ENCODE peak calls at places on chromosomes 1 and 21, in seven cellular contexts. Z is WTC11, S is prostate gland, Y is heart left ventricle, O is HCT116, B is pancreas, X is ovary. H is an unnamed sample.

GRCh38 chr1:101236546-101237228 is at the start of gene S1PR1:
- DNase-seq in Z (peak; percentile 83), S (peak; percentile 30), Y (peak; percentile 89), O (no peak), B (no peak), X (peak; percentile 28), H (peak; percentile 96)

GRCh38 chr1:192877283-192877886 is 68.5 kb downstream of the RGS2 start:
- DNase-seq in Z (no peak), S (no peak), Y (no peak), O (no peak), B (no peak), X (no peak), H (peak; percentile 65)

GRCh38 chr21:41349607-41350390 is 12.0 kb upstream of the MX2 start:
- DNase-seq in Z (no peak), S (no peak), Y (no peak), O (no peak), B (no peak), X (no peak), H (no peak)

GRCh38 chr1:207004931-207005830 is 27.4 kb downstream of the C1orf116 start:
- DNase-seq in Z (peak; percentile 78), S (no peak), Y (peak; percentile 32), O (peak; percentile 74), B (peak; percentile 61), X (no peak), H (peak; percentile 79)

GRCh38 chr1:145720556-145720877 is 1.2 kb downstream of the CD160 start:
- DNase-seq in Z (no peak), S (no peak), Y (no peak), O (peak; percentile 32), B (no peak), X (no peak), H (no peak)

GRCh38 chr21:43712268-43712942 is 6.5 kb upstream of the PDXK start:
- DNase-seq in Z (no peak), S (peak; percentile 88), Y (no peak), O (peak; percentile 72), B (peak; percentile 68), X (no peak), H (no peak)

GRCh38 chr1:3900969-3901529 is 977 bp upstream of the C1orf174 start:
- DNase-seq in Z (peak; percentile 97), S (peak; percentile 98), Y (peak; percentile 98), O (peak; percentile 91), B (peak; percentile 99), X (peak; percentile 98), H (peak; percentile 98)

GRCh38 chr21:23016617-23017016 is 2018.4 kb downstream of the NCAM2 start:
- DNase-seq in Z (peak; percentile 46), S (no peak), Y (no peak), O (no peak), B (no peak), X (no peak), H (no peak)

GRCh38 chr1:42403880-42404400 is 23.3 kb downstream of the RIMKLA start:
- DNase-seq in Z (no peak), S (no peak), Y (no peak), O (no peak), B (no peak), X (no peak), H (no peak)
- TF ChIP-seq CTCF in Z (no peak), S (no peak), Y (no peak), O (no peak), B (no peak), X (no peak), H (no peak)

GRCh38 chr1:226741009-226741408 is 1.9 kb upstream of the ITPKB start:
- DNase-seq in Z (no peak), S (no peak), Y (no peak), O (no peak), B (no peak), X (no peak), H (no peak)

GRCh38 chr1:226739696-226740065 is 599 bp upstream of the ITPKB start:
- DNase-seq in Z (no peak), S (no peak), Y (no peak), O (no peak), B (no peak), X (no peak), H (no peak)

GRCh38 chr1:226737819-226738420 is 1.2 kb downstream of the ITPKB start:
- DNase-seq in Z (peak; percentile 50), S (peak; percentile 37), Y (peak; percentile 40), O (no peak), B (peak; percentile 59), X (peak; percentile 48), H (peak; percentile 50)

GRCh38 chr1:226738421-226738994 is 574 bp downstream of the ITPKB start:
- DNase-seq in Z (peak; percentile 42), S (no peak), Y (peak; percentile 32), O (no peak), B (peak; percentile 46), X (peak; percentile 35), H (peak; percentile 55)

GRCh38 chr1:226738995-226739695 is at the start of gene ITPKB:
- DNase-seq in Z (no peak), S (peak; percentile 77), Y (peak; percentile 82), O (no peak), B (peak; percentile 20), X (peak; percentile 55), H (peak; percentile 91)
- TF ChIP-seq CTCF in Z (no peak), S (no peak), Y (no peak), O (no peak), B (no peak), X (no peak), H (no peak)

GRCh38 chr1:93434987-93435386 is 12.9 kb upstream of the FNBP1L start:
- DNase-seq in Z (no peak), S (no peak), Y (no peak), O (no peak), B (no peak), X (no peak), H (no peak)

GRCh38 chr1:93436496-93436895 is 11.4 kb upstream of the FNBP1L start:
- DNase-seq in Z (no peak), S (no peak), Y (no peak), O (no peak), B (no peak), X (no peak), H (no peak)

GRCh38 chr1:93434088-93434487 is 13.8 kb upstream of the FNBP1L start:
- DNase-seq in Z (no peak), S (no peak), Y (no peak), O (no peak), B (no peak), X (no peak), H (no peak)

GRCh38 chr1:93435443-93435842 is 12.5 kb upstream of the FNBP1L start:
- DNase-seq in Z (peak; percentile 37), S (no peak), Y (no peak), O (no peak), B (no peak), X (no peak), H (no peak)

GRCh38 chr1:93433407-93433961 is 14.4 kb upstream of the FNBP1L start:
- DNase-seq in Z (peak; percentile 56), S (peak; percentile 25), Y (no peak), O (no peak), B (peak; percentile 52), X (no peak), H (no peak)
- TF ChIP-seq CTCF in Z (no peak), S (no peak), Y (peak; percentile 34), O (peak; percentile 9), B (peak; percentile 17), X (no peak), H (no peak)

GRCh38 chr1:152623203-152623844 is 421 bp upstream of the LCE3A start:
- DNase-seq in Z (no peak), S (no peak), Y (no peak), O (no peak), B (no peak), X (no peak), H (no peak)
- TF ChIP-seq CTCF in Z (no peak), S (no peak), Y (peak; percentile 16), O (peak; percentile 68), B (no peak), X (no peak), H (no peak)

GRCh38 chr1:23198373-23198772 is 18.9 kb downstream of the HTR1D start:
- DNase-seq in Z (no peak), S (no peak), Y (no peak), O (peak; percentile 61), B (no peak), X (no peak), H (no peak)
- TF ChIP-seq CTCF in Z (no peak), S (no peak), Y (no peak), O (no peak), B (no peak), X (no peak), H (peak; percentile 6)

H was measured in cardiac muscle cell.